ENCODE peak calls at places on chromosomes 7 and 10, in ten cellular contexts. S, V, P, Q, Z, O, X, M, L and E are unnamed samples.

GRCh38 chr10:102504179-102504975 is 605 bp downstream of the SUFU start:
- DNase-seq in S (peak; percentile 54), V (peak; percentile 76), P (peak; percentile 7), Q (peak; percentile 31), Z (peak; percentile 29), O (peak; percentile 23), X (no peak), M (peak; percentile 49), L (no peak), E (peak; percentile 62)

GRCh38 chr10:101301111-101301731 is 52.7 kb upstream of the BTRC start:
- DNase-seq in S (peak; percentile 57), V (peak; percentile 80), P (peak; percentile 18), Q (no peak), Z (peak; percentile 18), O (peak; percentile 43), X (no peak), M (peak; percentile 44), L (peak; percentile 60), E (no peak)

GRCh38 chr7:108073305-108074070 is 56.7 kb downstream of the LAMB4 start:
- DNase-seq in S (peak; percentile 91), V (no peak), P (no peak), Q (no peak), Z (no peak), O (no peak), X (no peak), M (no peak), L (no peak), E (no peak)

GRCh38 chr10:104076743-104077160 is 8.9 kb downstream of the COL17A1 start:
- DNase-seq in S (peak; percentile 71), V (no peak), P (no peak), Q (peak; percentile 44), Z (peak; percentile 36), O (peak; percentile 21), X (peak; percentile 29), M (peak; percentile 98), L (no peak), E (no peak)

GRCh38 chr7:5270788-5271187 is 12.0 kb upstream of the SLC29A4 start:
- DNase-seq in S (no peak), V (no peak), P (no peak), Q (no peak), Z (no peak), O (no peak), X (no peak), M (no peak), L (no peak), E (no peak)

GRCh38 chr7:25752967-25753791 is 398.8 kb upstream of the NFE2L3 start:
- DNase-seq in S (no peak), V (peak; percentile 19), P (no peak), Q (peak; percentile 86), Z (no peak), O (no peak), X (peak; percentile 16), M (no peak), L (no peak), E (peak; percentile 61)

GRCh38 chr10:72954596-72955569 is at the start of gene PLA2G12B:
- DNase-seq in S (peak; percentile 2), V (no peak), P (no peak), Q (no peak), Z (peak; percentile 58), O (no peak), X (no peak), M (no peak), L (no peak), E (no peak)

GRCh38 chr7:95481768-95482167 is 4.0 kb upstream of the ASB4 start:
- DNase-seq in S (no peak), V (no peak), P (no peak), Q (no peak), Z (no peak), O (no peak), X (no peak), M (no peak), L (no peak), E (no peak)

GRCh38 chr7:149125189-149125863 is 798 bp downstream of the ZNF425 start:
- DNase-seq in S (peak; percentile 22), V (no peak), P (no peak), Q (no peak), Z (no peak), O (no peak), X (no peak), M (no peak), L (no peak), E (no peak)

GRCh38 chr7:99403764-99404163 is 4.6 kb downstream of the PDAP1 start:
- DNase-seq in S (no peak), V (no peak), P (no peak), Q (no peak), Z (no peak), O (no peak), X (no peak), M (no peak), L (no peak), E (no peak)

GRCh38 chr7:148701414-148701813 is 2.7 kb downstream of the CUL1 start:
- DNase-seq in S (peak; percentile 28), V (no peak), P (no peak), Q (no peak), Z (no peak), O (peak; percentile 55), X (no peak), M (peak; percentile 13), L (no peak), E (no peak)

DNA sequence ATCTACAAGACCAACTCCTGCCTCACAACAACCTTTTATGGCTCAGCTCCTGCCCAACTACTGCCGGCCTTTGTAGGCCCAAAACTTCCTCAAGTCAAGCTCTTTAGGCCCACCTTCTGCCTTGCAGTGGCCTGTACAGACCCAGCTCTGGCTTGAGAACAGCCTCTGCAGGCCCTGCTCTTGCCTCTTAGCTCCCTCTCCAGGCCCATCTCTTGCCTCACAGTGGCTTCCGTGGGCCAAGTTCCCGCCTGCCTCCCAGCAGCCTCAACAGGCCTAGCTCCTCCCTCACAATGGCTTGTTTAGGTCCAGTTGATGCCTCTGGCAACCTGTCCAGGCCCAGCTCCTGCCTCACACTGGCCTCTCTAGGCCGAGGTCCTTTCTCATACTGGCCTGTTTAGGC is 32.4 kb upstream of the VKORC1L1 start:
- DNase-seq in S (no peak), V (no peak), P (no peak), Q (no peak), Z (no peak), O (peak; percentile 62), X (no peak), M (no peak), L (no peak), E (peak; percentile 19)
- TF ChIP-seq CTCF in S (no peak), V (no peak), P (no peak), Q (no peak), Z (no peak), O (peak; percentile 55), X (no peak), M (no peak), L (no peak), E (peak; percentile 44)

GRCh38 chr7:116242177-116242576 is 31.8 kb downstream of the TES start:
- DNase-seq in S (no peak), V (no peak), P (no peak), Q (no peak), Z (no peak), O (peak; percentile 42), X (no peak), M (no peak), L (no peak), E (no peak)
- TF ChIP-seq CTCF in S (no peak), V (no peak), P (no peak), Q (peak; percentile 14), Z (no peak), O (peak; percentile 36), X (no peak), M (no peak), L (peak; percentile 29), E (no peak)

DNA sequence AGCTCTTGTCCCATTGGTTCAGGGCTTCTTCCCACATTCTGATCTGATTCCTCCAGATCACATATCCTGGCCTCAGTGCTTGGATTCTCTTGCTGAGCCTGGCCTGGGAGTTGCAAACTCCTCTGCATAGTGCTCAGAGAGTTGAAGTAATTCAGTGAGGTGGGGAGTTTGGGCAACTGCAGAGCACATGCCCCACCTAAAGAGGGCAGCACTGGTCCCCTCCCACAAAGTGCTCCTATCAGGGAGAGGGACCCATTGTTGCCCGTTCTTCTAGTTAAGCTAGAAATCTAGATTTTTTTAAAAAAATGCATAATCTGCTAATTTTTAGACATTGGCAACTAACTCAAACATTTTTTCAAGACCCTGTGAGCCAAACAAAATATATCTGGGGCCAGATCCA is 45.1 kb downstream of the CHN2 start:
- DNase-seq in S (no peak), V (peak; percentile 58), P (no peak), Q (no peak), Z (no peak), O (peak; percentile 6), X (no peak), M (no peak), L (peak; percentile 24), E (no peak)
- TF ChIP-seq CTCF in S (no peak), V (peak; percentile 67), P (peak; percentile 10), Q (no peak), Z (peak; percentile 26), O (peak; percentile 46), X (peak; percentile 10), M (peak; percentile 57), L (peak; percentile 29), E (peak; percentile 41)

GRCh38 chr10:70347321-70347720 is 35.1 kb downstream of the LRRC20 start:
- DNase-seq in S (no peak), V (no peak), P (no peak), Q (no peak), Z (no peak), O (no peak), X (no peak), M (no peak), L (no peak), E (no peak)

GRCh38 chr10:70346155-70346554 is 36.3 kb downstream of the LRRC20 start:
- DNase-seq in S (no peak), V (no peak), P (no peak), Q (no peak), Z (no peak), O (no peak), X (no peak), M (no peak), L (no peak), E (no peak)

GRCh38 chr10:70344144-70344543 is 38.3 kb downstream of the LRRC20 start:
- DNase-seq in S (no peak), V (no peak), P (no peak), Q (no peak), Z (no peak), O (no peak), X (no peak), M (no peak), L (no peak), E (no peak)

GRCh38 chr10:70350501-70350900 is 31.9 kb downstream of the LRRC20 start:
- DNase-seq in S (no peak), V (no peak), P (no peak), Q (no peak), Z (no peak), O (no peak), X (no peak), M (no peak), L (no peak), E (no peak)

DNA sequence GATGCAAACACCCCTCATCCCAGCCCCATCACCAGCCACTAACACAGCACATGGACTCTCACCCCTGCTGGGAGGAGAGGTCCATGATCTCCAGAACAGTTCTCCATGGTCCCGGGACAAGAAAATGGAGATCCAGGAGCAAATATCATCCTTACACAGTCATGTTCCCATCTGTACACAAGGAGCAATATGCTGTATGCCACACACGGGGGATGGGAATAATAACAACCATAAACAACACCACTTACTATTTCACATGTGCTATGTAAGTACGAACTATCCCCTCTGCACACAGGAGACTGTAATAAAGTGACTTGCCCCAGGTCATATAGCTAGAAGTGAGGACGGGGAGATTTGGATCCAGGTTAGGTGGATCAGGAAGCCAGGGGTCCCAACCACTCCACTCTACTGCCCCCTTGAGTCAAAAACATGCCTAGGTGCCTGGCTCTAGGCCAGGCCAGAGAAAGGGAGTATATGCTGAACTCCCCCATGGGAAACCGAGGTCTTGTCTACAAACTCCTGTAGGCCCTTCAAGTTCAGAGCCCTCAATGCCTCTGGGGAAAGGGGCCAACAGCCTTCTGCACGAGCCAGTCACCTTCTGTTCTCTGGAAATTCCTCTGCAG is 34.1 kb downstream of the LRRC20 start:
- DNase-seq in S (peak; percentile 48), V (peak; percentile 64), P (no peak), Q (no peak), Z (no peak), O (peak; percentile 47), X (no peak), M (peak; percentile 30), L (peak; percentile 25), E (no peak)
- TF ChIP-seq CTCF in S (peak; percentile 65), V (no peak), P (peak; percentile 24), Q (peak; percentile 34), Z (peak; percentile 19), O (peak; percentile 73), X (peak; percentile 63), M (peak; percentile 63), L (peak; percentile 37), E (peak; percentile 60)